ENCODE peak calls at places on chromosomes 6 and 20, in four cellular contexts. A, N, P and R are unnamed samples.

GRCh38 chr20:4972506-4973251 is 28.6 kb downstream of the SLC23A2 start:
- DNase-seq in N (no peak), P (no peak), A (no peak), R (no peak)

GRCh38 chr6:10166031-10166430 is 248.8 kb downstream of the TFAP2A start:
- DNase-seq in A (no peak), P (no peak), N (no peak), R (no peak)

GRCh38 chr6:145544031-145544430 is 191.3 kb downstream of the EPM2A start:
- DNase-seq in N (no peak), A (peak; percentile 72), P (peak; percentile 35), R (no peak)

GRCh38 chr6:88983532-88983931 is 20.1 kb upstream of the RNGTT start:
- DNase-seq in N (no peak), P (peak; percentile 34), A (no peak), R (peak; percentile 31)

GRCh38 chr20:50980071-50980681 is 21.6 kb downstream of the MOCS3 start:
- DNase-seq in N (no peak), A (peak; percentile 99), P (peak; percentile 99), R (no peak)

GRCh38 chr6:11009353-11009752 is 34.8 kb downstream of the ELOVL2 start:
- DNase-seq in A (peak; percentile 48), N (no peak), P (no peak), R (no peak)

GRCh38 chr20:63298731-63299312 is 5.8 kb downstream of the COL20A1 start:
- DNase-seq in P (no peak), A (no peak), N (no peak), R (no peak)

GRCh38 chr6:18155864-18156396 is 708 bp downstream of the KDM1B start:
- DNase-seq in P (peak; percentile 17), A (no peak), N (no peak), R (peak; percentile 64)

GRCh38 chr6:163415176-163415619 is 680 bp downstream of the QKI start:
- DNase-seq in N (peak; percentile 47), P (no peak), A (no peak), R (no peak)

GRCh38 chr6:43263314-43264178 is 20.3 kb downstream of the TTBK1 start:
- DNase-seq in N (peak; percentile 72), P (peak; percentile 62), A (no peak), R (peak; percentile 71)

GRCh38 chr20:63381781-63382431 is 20.8 kb upstream of the CHRNA4 start:
- DNase-seq in A (no peak), P (no peak), N (peak; percentile 55), R (no peak)

GRCh38 chr6:20629509-20629908 is 95.3 kb downstream of the CDKAL1 start:
- DNase-seq in P (no peak), A (no peak), N (no peak), R (no peak)

GRCh38 chr6:169075211-169075621 is 178.4 kb downstream of the THBS2 start:
- DNase-seq in N (no peak), A (no peak), P (peak; percentile 77), R (no peak)

GRCh38 chr20:51014797-51015722 is 7.8 kb downstream of the KCNG1 start:
- DNase-seq in P (peak; percentile 62), A (peak; percentile 10), N (no peak), R (no peak)

GRCh38 chr6:147430811-147431210 is 77.7 kb upstream of the SAMD5 start:
- DNase-seq in P (no peak), A (no peak), N (no peak), R (no peak)

GRCh38 chr20:36071848-36072247 is 82.7 kb upstream of the EPB41L1 start:
- DNase-seq in A (no peak), N (no peak), P (no peak), R (no peak)

GRCh38 chr6:41813469-41813868 is 26.0 kb downstream of the TOMM6 start:
- DNase-seq in A (no peak), N (no peak), P (no peak), R (no peak)

GRCh38 chr6:55543633-55544309 is 35.2 kb downstream of the HMGCLL1 start:
- DNase-seq in P (no peak), N (no peak), A (no peak), R (no peak)

GRCh38 chr6:158039571-158040050 is 57.9 kb downstream of the SYNJ2 start:
- DNase-seq in N (no peak), P (peak; percentile 91), A (no peak), R (no peak)

GRCh38 chr20:48354320-48355263 is 473.2 kb downstream of the PREX1 start:
- DNase-seq in P (no peak), A (no peak), N (no peak), R (no peak)

GRCh38 chr6:26329763-26330511 is 35.1 kb upstream of the BTN3A2 start:
- DNase-seq in N (peak; percentile 69), A (no peak), P (peak; percentile 53), R (no peak)

GRCh38 chr6:28537509-28538140 is 11.9 kb downstream of the GPX5 start:
- DNase-seq in N (peak; percentile 44), A (no peak), P (peak; percentile 57), R (peak; percentile 68)

GRCh38 chr20:17849901-17850673 is 118.5 kb downstream of the SNX5 start:
- DNase-seq in N (no peak), A (peak; percentile 80), P (peak; percentile 98), R (no peak)

GRCh38 chr6:14709900-14710299 is 536.0 kb upstream of the JARID2 start:
- DNase-seq in A (no peak), N (no peak), P (no peak), R (no peak)

GRCh38 chr6:25016311-25016710 is 80.6 kb upstream of the RIPOR2 start:
- DNase-seq in P (no peak), N (no peak), A (no peak), R (no peak)

GRCh38 chr6:55208469-55208868 is 34.2 kb downstream of the HCRTR2 start:
- DNase-seq in N (no peak), P (no peak), A (no peak), R (no peak)

GRCh38 chr20:56911946-56912345 is 282.8 kb downstream of the TFAP2C start:
- DNase-seq in A (no peak), P (no peak), N (no peak), R (no peak)

DNA sequence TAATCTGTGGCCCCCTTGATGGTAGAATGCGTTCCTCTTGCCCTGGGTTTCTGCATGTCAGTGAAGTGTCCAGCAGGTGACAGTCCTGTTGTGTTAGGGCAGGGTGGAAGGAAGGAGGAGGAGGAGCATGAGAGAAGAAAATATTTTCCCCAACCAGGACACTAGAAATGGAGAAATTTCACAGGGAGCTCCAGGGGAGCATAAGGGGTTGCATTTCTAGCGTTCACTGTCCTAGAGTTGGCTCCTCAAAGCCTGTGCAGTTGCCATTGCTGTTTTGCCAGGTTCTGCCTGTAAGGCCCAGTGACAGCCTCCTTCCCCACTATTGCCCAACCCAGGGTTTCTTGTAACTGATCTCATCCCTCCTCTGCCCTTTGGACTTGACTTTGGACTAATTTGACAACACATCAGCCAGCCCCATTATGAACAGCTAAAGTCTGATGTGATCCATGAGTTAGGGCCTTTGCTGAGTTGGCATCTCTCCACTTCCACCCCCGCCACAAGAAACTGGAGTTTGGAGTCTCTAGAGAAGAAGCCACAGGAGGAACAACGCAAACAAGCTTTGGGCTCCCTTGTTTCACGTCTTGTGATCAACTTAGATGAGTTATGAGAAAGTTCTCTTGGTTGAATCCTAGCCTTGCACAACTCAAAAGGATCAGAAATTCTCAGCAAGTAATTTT is 14.0 kb upstream of the FAM50B start:
- DNase-seq in A (no peak), N (no peak), P (no peak), R (no peak)
- H3K4me3 ChIP-seq in A (no peak overlapping the region), N (no peak overlapping the region), P (no peak overlapping the region), R (no peak overlapping the region)

GRCh38 chr6:32152414-32153251 is 894 bp upstream of the PRRT1 start:
- DNase-seq in A (no peak), P (peak; percentile 58), N (no peak), R (no peak)

GRCh38 chr6:32153252-32153834 is 598 bp upstream of the PPT2 start:
- DNase-seq in P (peak; percentile 29), N (no peak), A (no peak), R (no peak)

GRCh38 chr6:32149932-32150920 is 1.5 kb downstream of the PRRT1 start:
- DNase-seq in P (no peak), A (no peak), N (no peak), R (no peak)

GRCh38 chr6:32151131-32151884 is 431 bp downstream of the PRRT1 start:
- DNase-seq in A (no peak), P (no peak), N (no peak), R (no peak)

GRCh38 chr6:32151885-32152311 is at the start of gene PRRT1:
- DNase-seq in A (no peak), N (no peak), P (no peak), R (no peak)
- H3K4me3 ChIP-seq in A (peak within 1 kb of the TSS; percentile 61), N (peak within 1 kb of the TSS; percentile 50), P (peak within 1 kb of the TSS; percentile 86), R (peak within 1 kb of the TSS; percentile 68)

DNA sequence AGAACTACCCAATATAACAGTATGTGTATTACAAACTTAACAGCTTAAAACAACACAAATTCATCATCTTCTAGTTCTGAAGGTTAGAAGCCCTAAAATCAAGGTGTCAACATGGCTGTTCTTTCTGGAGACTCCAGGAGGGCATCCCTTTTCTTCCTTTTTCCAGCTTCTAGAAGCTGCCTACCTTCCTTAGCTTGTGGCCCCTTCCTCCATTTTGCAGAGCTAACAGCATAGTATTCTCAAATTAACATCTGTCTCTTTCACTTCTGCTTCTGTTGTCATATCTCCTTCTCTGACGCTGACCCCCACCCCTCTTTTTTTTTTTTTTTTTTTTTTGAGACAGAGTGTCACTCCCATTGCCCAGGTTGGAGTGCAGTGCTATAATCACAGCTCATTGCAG is 52.8 kb upstream of the AKIRIN2 start:
- DNase-seq in N (no peak), A (no peak), P (no peak), R (no peak)
- H3K4me3 ChIP-seq in N (no peak overlapping the region), A (no peak overlapping the region), P (no peak overlapping the region), R (no peak overlapping the region)

GRCh38 chr20:33474963-33475362 is 14.9 kb upstream of the CBFA2T2 start:
- DNase-seq in A (no peak), P (no peak), N (no peak), R (no peak)
- H3K4me3 ChIP-seq in A (no peak overlapping the region), P (no peak overlapping the region), N (no peak overlapping the region), R (no peak overlapping the region)

GRCh38 chr6:112036088-112036637 is 17.7 kb upstream of the CCN6 start:
- DNase-seq in A (no peak), N (no peak), P (no peak), R (no peak)

GRCh38 chr6:112037783-112038216 is 16.1 kb upstream of the CCN6 start:
- DNase-seq in A (peak; percentile 91), N (no peak), P (peak; percentile 92), R (no peak)

GRCh38 chr6:112039431-112039770 is 14.5 kb upstream of the CCN6 start:
- DNase-seq in A (no peak), N (no peak), P (no peak), R (no peak)

GRCh38 chr6:112038756-112039430 is 15.0 kb upstream of the CCN6 start:
- DNase-seq in P (no peak), N (no peak), A (no peak), R (no peak)

DNA sequence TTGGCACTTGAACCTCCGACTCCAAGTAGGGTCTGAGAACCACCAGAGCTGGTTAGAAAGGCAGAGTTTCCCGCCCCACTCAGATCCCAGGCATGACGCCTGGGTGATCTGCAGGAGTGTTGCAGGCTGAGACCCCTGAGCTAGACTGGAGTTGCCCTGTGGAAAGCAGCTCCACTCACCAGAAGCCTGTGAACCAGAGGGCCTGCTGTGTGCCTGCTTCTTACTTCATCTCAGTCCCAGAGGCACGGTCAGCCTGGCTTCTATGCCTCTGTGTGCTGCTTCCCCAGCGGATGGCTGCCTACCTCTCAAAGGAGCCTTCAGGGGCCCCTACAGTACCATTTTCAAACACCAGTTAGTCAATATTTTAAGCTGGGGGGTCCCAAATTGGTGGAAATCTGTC is 15.6 kb upstream of the CCN6 start:
- DNase-seq in N (no peak), P (no peak), A (no peak), R (no peak)
- H3K4me3 ChIP-seq in N (no peak overlapping the region), P (no peak overlapping the region), A (no peak overlapping the region), R (no peak overlapping the region)

GRCh38 chr6:38305995-38306681 is 333.6 kb downstream of the BTBD9 start:
- DNase-seq in N (no peak), A (no peak), P (no peak), R (no peak)
- H3K4me3 ChIP-seq in N (no peak overlapping the region), A (no peak overlapping the region), P (no peak overlapping the region), R (no peak overlapping the region)